ENCODE peak calls at places on chromosomes 16 and 17, in four cellular contexts. O is HFFc6; B is astrocyte of the spinal cord; V is stimulated activated CD4-positive, alpha-beta T cell treated with anti-CD3 and anti-CD28 coated beads, Interleukin-2, amount 100 ng/mL, for 48 hours. Z is an unnamed sample.

GRCh38 chr17:2055494-2056220 is 754 bp downstream of the HIC1 start:
- DNase-seq in O (no peak), B (peak), V (peak), Z (no peak)

GRCh38 chr16:54602666-54603065 is 316.1 kb upstream of the IRX3 start:
- DNase-seq in O (no peak), B (no peak), V (no peak), Z (no peak)

GRCh38 chr16:75660321-75660720 is 12.7 kb downstream of the TERF2IP start:
- DNase-seq in O (no peak), B (no peak), V (no peak), Z (no peak)

GRCh38 chr17:79833744-79834574 is 5.3 kb downstream of the CBX4 start:
- DNase-seq in O (no peak), B (no peak), V (no peak), Z (no peak)

GRCh38 chr16:49474741-49475140 is 101.1 kb downstream of the C16orf78 start:
- DNase-seq in O (no peak), B (no peak), V (no peak), Z (no peak)

GRCh38 chr16:66845791-66846221 is 1.6 kb downstream of the CA7 start:
- DNase-seq in O (no peak), B (no peak), V (no peak), Z (no peak)

GRCh38 chr16:49092704-49093103 is 188.9 kb downstream of the CBLN1 start:
- DNase-seq in O (no peak), B (no peak), V (no peak), Z (no peak)

GRCh38 chr16:65154321-65154720 is 32.5 kb upstream of the CDH11 start:
- DNase-seq in O (no peak), B (no peak), V (no peak), Z (no peak)